ENCODE peak calls at places on chromosome 17, in six cellular contexts. O is HL-60, F is NT2/D1, Q is cardiac muscle cell, E is A549, I is A673. G is an unnamed sample.

GRCh38 chr17:68431661-68432071 is 25.6 kb downstream of the WIPI1 start:
- DNase-seq in O (no peak), F (no peak), Q (peak), E (peak), I (peak), G (no peak)

GRCh38 chr17:12667299-12667958 is 1.7 kb downstream of the MYOCD start:
- DNase-seq in O (no peak), F (peak), Q (peak), E (peak), I (peak), G (no peak)

GRCh38 chr17:56994009-56994792 is 16.3 kb downstream of the SCPEP1 start:
- DNase-seq in O (no peak), F (no peak), Q (no peak), E (no peak), I (no peak), G (no peak)

GRCh38 chr17:75485688-75486087 is 29.3 kb downstream of the TMEM94 start:
- DNase-seq in O (no peak), F (no peak), Q (no peak), E (no peak), I (no peak), G (no peak)

GRCh38 chr17:33328129-33328528 is 35.0 kb upstream of the ASIC2 start:
- DNase-seq in O (no peak), F (no peak), Q (peak), E (no peak), I (peak), G (peak)

GRCh38 chr17:45279898-45280297 is 18.0 kb upstream of the SPATA32 start:
- DNase-seq in O (no peak), F (no peak), Q (no peak), E (no peak), I (no peak), G (no peak)

GRCh38 chr17:75093543-75094158 is 5.9 kb downstream of the SLC16A5 start:
- DNase-seq in O (no peak), F (no peak), Q (no peak), E (peak), I (no peak), G (no peak)

GRCh38 chr17:73750975-73751374 is 106.7 kb upstream of the SDK2 start:
- DNase-seq in O (no peak), F (no peak), Q (peak), E (no peak), I (no peak), G (no peak)

GRCh38 chr17:50909765-50910661 is 43.9 kb upstream of the TOB1 start:
- DNase-seq in O (no peak), F (no peak), Q (no peak), E (no peak), I (no peak), G (no peak)

GRCh38 chr17:43171761-43172487 is 910 bp downstream of the NBR1 start:
- DNase-seq in O (peak), F (no peak), Q (peak), E (peak), I (peak), G (no peak)

GRCh38 chr17:14038206-14038605 is 31.1 kb upstream of the COX10 start:
- DNase-seq in O (no peak), F (no peak), Q (no peak), E (no peak), I (no peak), G (no peak)

GRCh38 chr17:72465191-72466024 is 344.6 kb downstream of the SOX9 start:
- DNase-seq in O (no peak), F (no peak), Q (no peak), E (peak), I (peak), G (no peak)

GRCh38 chr17:40556884-40557414 is 8.3 kb downstream of the CCR7 start:
- DNase-seq in O (no peak), F (no peak), Q (no peak), E (no peak), I (no peak), G (no peak)

GRCh38 chr17:69342896-69343644 is 16.1 kb upstream of the ABCA5 start:
- DNase-seq in O (no peak), F (no peak), Q (no peak), E (no peak), I (no peak), G (no peak)

GRCh38 chr17:28895794-28896447 is 1.6 kb downstream of the FLOT2 start:
- DNase-seq in O (no peak), F (no peak), Q (no peak), E (no peak), I (no peak), G (no peak)
- H3K4me3 ChIP-seq in O (peak), F (peak), Q (peak), E (peak), I (peak), G (no peak)

GRCh38 chr17:65830356-65830755 is 268.9 kb upstream of the AXIN2 start:
- DNase-seq in O (no peak), F (no peak), Q (no peak), E (no peak), I (no peak), G (no peak)
- H3K4me3 ChIP-seq in O (no peak), F (no peak), Q (no peak), E (no peak), I (no peak), G (no peak)

GRCh38 chr17:39152134-39152884 is 872 bp upstream of the PLXDC1 start:
- DNase-seq in O (no peak), F (no peak), Q (peak), E (no peak), I (no peak), G (no peak)
- H3K4me3 ChIP-seq in O (peak), F (peak), Q (peak), E (peak), I (peak), G (peak)

DNA sequence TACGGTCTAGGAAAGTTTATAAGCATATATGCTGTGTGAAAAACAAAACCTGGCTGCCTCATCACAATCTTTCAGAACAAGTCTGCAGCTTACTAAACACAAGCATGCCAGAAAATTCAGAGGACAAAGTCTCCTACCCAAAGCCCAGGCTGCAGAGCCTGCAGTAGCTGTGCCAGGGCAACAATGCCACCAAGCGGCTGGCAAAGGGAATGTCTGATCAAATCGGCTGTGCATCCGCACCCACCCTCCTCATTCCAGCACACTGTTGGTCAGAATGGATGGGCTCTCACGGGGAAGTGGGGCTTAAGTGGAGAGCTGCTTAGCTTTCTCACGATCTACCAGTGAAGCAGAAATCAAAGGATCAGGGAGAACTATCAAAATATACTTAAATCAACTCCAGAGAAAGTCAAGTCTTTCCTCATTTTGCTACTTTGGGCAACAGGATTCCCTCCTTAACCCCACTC is 73.5 kb downstream of the CYTH1 start:
- DNase-seq in O (peak), F (peak), Q (peak), E (peak), I (peak), G (peak)
- H3K4me3 ChIP-seq in O (no peak), F (no peak), Q (no peak), E (no peak), I (no peak), G (no peak)

GRCh38 chr17:31158741-31159377 is 64.1 kb downstream of the NF1 start:
- DNase-seq in O (no peak), F (no peak), Q (no peak), E (no peak), I (no peak), G (no peak)
- H3K4me3 ChIP-seq in O (no peak), F (no peak), Q (no peak), E (no peak), I (no peak), G (no peak)

GRCh38 chr17:78971764-78972506 is 7.8 kb downstream of the LGALS3BP start:
- DNase-seq in O (no peak), F (no peak), Q (no peak), E (no peak), I (no peak), G (no peak)
- H3K4me3 ChIP-seq in O (no peak), F (no peak), Q (no peak), E (no peak), I (no peak), G (no peak)

G was measured in iPS DF 6.9.